ENCODE peak calls at places on chromosome 12, in seven cellular contexts. One of them, this sample, is unnamed.

GRCh38 chr12:88957358-88957757 is 377.1 kb upstream of the KITLG start:
- DNase-seq in CD8-positive, alpha-beta memory T cell: no peak
- DNase-seq in astrocyte of the cerebellum: no peak
- DNase-seq in neural progenitor cell: no peak
- DNase-seq in heart right ventricle: no peak
- DNase-seq in HFF-Myc: no peak
- DNase-seq in foreskin fibroblast: peak
- DNase-seq in this sample: no peak

GRCh38 chr12:19034937-19035336 is 94.6 kb upstream of the PLEKHA5 start:
- DNase-seq in heart right ventricle: no peak
- DNase-seq in CD8-positive, alpha-beta memory T cell: no peak
- DNase-seq in HFF-Myc: no peak
- DNase-seq in astrocyte of the cerebellum: no peak
- DNase-seq in foreskin fibroblast: no peak
- DNase-seq in neural progenitor cell: no peak
- DNase-seq in this sample: no peak

GRCh38 chr12:56634242-56634836 is 4.2 kb upstream of the BAZ2A start:
- DNase-seq in astrocyte of the cerebellum: no peak
- DNase-seq in foreskin fibroblast: peak
- DNase-seq in neural progenitor cell: peak
- DNase-seq in heart right ventricle: peak
- DNase-seq in CD8-positive, alpha-beta memory T cell: peak
- DNase-seq in HFF-Myc: no peak
- DNase-seq in this sample: peak

GRCh38 chr12:14716848-14717444 is 20.5 kb upstream of the GUCY2C start:
- DNase-seq in HFF-Myc: peak
- DNase-seq in CD8-positive, alpha-beta memory T cell: peak
- DNase-seq in foreskin fibroblast: peak
- DNase-seq in neural progenitor cell: peak
- DNase-seq in astrocyte of the cerebellum: peak
- DNase-seq in heart right ventricle: peak
- DNase-seq in this sample: no peak

GRCh38 chr12:23290627-23291330 is 658.7 kb downstream of the SOX5 start:
- DNase-seq in neural progenitor cell: no peak
- DNase-seq in heart right ventricle: no peak
- DNase-seq in foreskin fibroblast: no peak
- DNase-seq in HFF-Myc: no peak
- DNase-seq in CD8-positive, alpha-beta memory T cell: no peak
- DNase-seq in astrocyte of the cerebellum: no peak
- DNase-seq in this sample: no peak

GRCh38 chr12:116529686-116530085 is 29.5 kb upstream of the MAP1LC3B2 start:
- DNase-seq in astrocyte of the cerebellum: no peak
- DNase-seq in CD8-positive, alpha-beta memory T cell: no peak
- DNase-seq in foreskin fibroblast: no peak
- DNase-seq in heart right ventricle: no peak
- DNase-seq in neural progenitor cell: no peak
- DNase-seq in HFF-Myc: no peak
- DNase-seq in this sample: no peak

GRCh38 chr12:69689638-69690037 is 9.5 kb downstream of the BEST3 start:
- DNase-seq in CD8-positive, alpha-beta memory T cell: no peak
- DNase-seq in neural progenitor cell: peak
- DNase-seq in astrocyte of the cerebellum: no peak
- DNase-seq in heart right ventricle: no peak
- DNase-seq in foreskin fibroblast: peak
- DNase-seq in HFF-Myc: no peak
- DNase-seq in this sample: no peak

GRCh38 chr12:40049268-40049667 is 56.6 kb downstream of the SLC2A13 start:
- DNase-seq in foreskin fibroblast: no peak
- DNase-seq in CD8-positive, alpha-beta memory T cell: no peak
- DNase-seq in HFF-Myc: no peak
- DNase-seq in heart right ventricle: no peak
- DNase-seq in astrocyte of the cerebellum: no peak
- DNase-seq in neural progenitor cell: no peak
- DNase-seq in this sample: no peak

GRCh38 chr12:116015525-116015924 is 262.0 kb downstream of the MED13L start:
- DNase-seq in foreskin fibroblast: peak
- DNase-seq in astrocyte of the cerebellum: peak
- DNase-seq in HFF-Myc: peak
- DNase-seq in heart right ventricle: no peak
- DNase-seq in CD8-positive, alpha-beta memory T cell: no peak
- DNase-seq in neural progenitor cell: peak
- DNase-seq in this sample: no peak

GRCh38 chr12:750356-751191 is 1.8 kb upstream of the WNK1 start:
- DNase-seq in HFF-Myc: no peak
- DNase-seq in astrocyte of the cerebellum: no peak
- DNase-seq in heart right ventricle: no peak
- DNase-seq in neural progenitor cell: peak
- DNase-seq in CD8-positive, alpha-beta memory T cell: no peak
- DNase-seq in foreskin fibroblast: no peak
- DNase-seq in this sample: no peak

GRCh38 chr12:39103552-39104165 is 198.3 kb upstream of the CPNE8 start:
- DNase-seq in neural progenitor cell: peak
- DNase-seq in HFF-Myc: peak
- DNase-seq in astrocyte of the cerebellum: peak
- DNase-seq in CD8-positive, alpha-beta memory T cell: peak
- DNase-seq in heart right ventricle: peak
- DNase-seq in foreskin fibroblast: peak
- DNase-seq in this sample: no peak

GRCh38 chr12:14605401-14605989 is 37.8 kb upstream of the PLBD1 start:
- DNase-seq in foreskin fibroblast: no peak
- DNase-seq in heart right ventricle: no peak
- DNase-seq in CD8-positive, alpha-beta memory T cell: no peak
- DNase-seq in HFF-Myc: no peak
- DNase-seq in neural progenitor cell: no peak
- DNase-seq in astrocyte of the cerebellum: no peak
- DNase-seq in this sample: no peak

GRCh38 chr12:2457215-2458112 is 337.3 kb upstream of the FKBP4 start:
- DNase-seq in astrocyte of the cerebellum: no peak
- DNase-seq in CD8-positive, alpha-beta memory T cell: no peak
- DNase-seq in HFF-Myc: no peak
- DNase-seq in foreskin fibroblast: no peak
- DNase-seq in neural progenitor cell: peak
- DNase-seq in heart right ventricle: no peak
- DNase-seq in this sample: no peak

GRCh38 chr12:69658203-69658602 is 40.9 kb downstream of the BEST3 start:
- DNase-seq in foreskin fibroblast: no peak
- DNase-seq in CD8-positive, alpha-beta memory T cell: no peak
- DNase-seq in HFF-Myc: no peak
- DNase-seq in neural progenitor cell: no peak
- DNase-seq in astrocyte of the cerebellum: no peak
- DNase-seq in heart right ventricle: no peak
- DNase-seq in this sample: no peak

GRCh38 chr12:29858270-29858786 is 74.6 kb upstream of the TMTC1 start:
- DNase-seq in HFF-Myc: no peak
- DNase-seq in neural progenitor cell: no peak
- DNase-seq in CD8-positive, alpha-beta memory T cell: no peak
- DNase-seq in heart right ventricle: peak
- DNase-seq in astrocyte of the cerebellum: no peak
- DNase-seq in foreskin fibroblast: no peak
- DNase-seq in this sample: no peak
- H3K4me3 ChIP-seq in HFF-Myc: no peak
- H3K4me3 ChIP-seq in neural progenitor cell: no peak
- H3K4me3 ChIP-seq in CD8-positive, alpha-beta memory T cell: no peak
- H3K4me3 ChIP-seq in heart right ventricle: no peak
- H3K4me3 ChIP-seq in astrocyte of the cerebellum: no peak
- H3K4me3 ChIP-seq in foreskin fibroblast: no peak
- H3K4me3 ChIP-seq in this sample: no peak

GRCh38 chr12:123712780-123713319 is 697 bp downstream of the ATP6V0A2 start:
- DNase-seq in foreskin fibroblast: peak
- DNase-seq in heart right ventricle: no peak
- DNase-seq in HFF-Myc: no peak
- DNase-seq in CD8-positive, alpha-beta memory T cell: no peak
- DNase-seq in astrocyte of the cerebellum: no peak
- DNase-seq in neural progenitor cell: no peak
- DNase-seq in this sample: no peak

GRCh38 chr12:123705935-123706334 is 6.2 kb upstream of the ATP6V0A2 start:
- DNase-seq in astrocyte of the cerebellum: no peak
- DNase-seq in HFF-Myc: no peak
- DNase-seq in heart right ventricle: no peak
- DNase-seq in neural progenitor cell: no peak
- DNase-seq in foreskin fibroblast: no peak
- DNase-seq in CD8-positive, alpha-beta memory T cell: no peak
- DNase-seq in this sample: no peak

DNA sequence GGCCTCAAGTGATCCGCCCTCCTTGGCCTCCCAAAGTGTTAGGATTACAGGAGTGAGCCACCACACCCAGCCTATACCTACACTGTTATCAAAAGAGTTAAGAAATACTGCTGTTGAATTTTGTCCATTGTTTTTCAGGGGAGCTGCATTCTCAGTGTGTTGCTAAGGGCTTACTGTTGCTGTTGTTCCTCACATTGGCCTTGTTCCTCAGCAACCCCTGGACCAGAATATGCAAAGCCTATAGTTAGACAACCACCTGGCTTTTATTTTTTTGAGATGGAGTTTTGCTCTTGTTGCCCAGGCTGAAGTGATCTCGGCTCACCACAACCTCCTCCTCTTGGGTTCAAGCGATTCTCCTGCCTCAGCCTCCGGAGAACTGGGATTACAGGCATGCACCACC is 4.7 kb upstream of the ATP6V0A2 start:
- DNase-seq in heart right ventricle: no peak
- DNase-seq in CD8-positive, alpha-beta memory T cell: no peak
- DNase-seq in foreskin fibroblast: no peak
- DNase-seq in astrocyte of the cerebellum: no peak
- DNase-seq in HFF-Myc: no peak
- DNase-seq in neural progenitor cell: no peak
- DNase-seq in this sample: no peak
- H3K4me3 ChIP-seq in heart right ventricle: no peak
- H3K4me3 ChIP-seq in CD8-positive, alpha-beta memory T cell: no peak
- H3K4me3 ChIP-seq in foreskin fibroblast: no peak
- H3K4me3 ChIP-seq in astrocyte of the cerebellum: no peak
- H3K4me3 ChIP-seq in HFF-Myc: no peak
- H3K4me3 ChIP-seq in neural progenitor cell: no peak
- H3K4me3 ChIP-seq in this sample: no peak

GRCh38 chr12:49545815-49546214 is 7.0 kb downstream of the KCNH3 start:
- DNase-seq in foreskin fibroblast: no peak
- DNase-seq in heart right ventricle: no peak
- DNase-seq in neural progenitor cell: no peak
- DNase-seq in HFF-Myc: no peak
- DNase-seq in CD8-positive, alpha-beta memory T cell: no peak
- DNase-seq in astrocyte of the cerebellum: no peak
- DNase-seq in this sample: no peak

GRCh38 chr12:49543221-49543913 is 4.5 kb downstream of the KCNH3 start:
- DNase-seq in heart right ventricle: no peak
- DNase-seq in foreskin fibroblast: no peak
- DNase-seq in astrocyte of the cerebellum: no peak
- DNase-seq in neural progenitor cell: no peak
- DNase-seq in CD8-positive, alpha-beta memory T cell: no peak
- DNase-seq in HFF-Myc: no peak
- DNase-seq in this sample: no peak

GRCh38 chr12:49542592-49543160 is 3.8 kb downstream of the KCNH3 start:
- DNase-seq in CD8-positive, alpha-beta memory T cell: no peak
- DNase-seq in neural progenitor cell: no peak
- DNase-seq in foreskin fibroblast: no peak
- DNase-seq in HFF-Myc: no peak
- DNase-seq in heart right ventricle: no peak
- DNase-seq in astrocyte of the cerebellum: no peak
- DNase-seq in this sample: no peak

GRCh38 chr12:49541911-49542505 is 3.2 kb downstream of the KCNH3 start:
- DNase-seq in astrocyte of the cerebellum: no peak
- DNase-seq in neural progenitor cell: no peak
- DNase-seq in heart right ventricle: no peak
- DNase-seq in CD8-positive, alpha-beta memory T cell: no peak
- DNase-seq in foreskin fibroblast: no peak
- DNase-seq in HFF-Myc: no peak
- DNase-seq in this sample: no peak

DNA sequence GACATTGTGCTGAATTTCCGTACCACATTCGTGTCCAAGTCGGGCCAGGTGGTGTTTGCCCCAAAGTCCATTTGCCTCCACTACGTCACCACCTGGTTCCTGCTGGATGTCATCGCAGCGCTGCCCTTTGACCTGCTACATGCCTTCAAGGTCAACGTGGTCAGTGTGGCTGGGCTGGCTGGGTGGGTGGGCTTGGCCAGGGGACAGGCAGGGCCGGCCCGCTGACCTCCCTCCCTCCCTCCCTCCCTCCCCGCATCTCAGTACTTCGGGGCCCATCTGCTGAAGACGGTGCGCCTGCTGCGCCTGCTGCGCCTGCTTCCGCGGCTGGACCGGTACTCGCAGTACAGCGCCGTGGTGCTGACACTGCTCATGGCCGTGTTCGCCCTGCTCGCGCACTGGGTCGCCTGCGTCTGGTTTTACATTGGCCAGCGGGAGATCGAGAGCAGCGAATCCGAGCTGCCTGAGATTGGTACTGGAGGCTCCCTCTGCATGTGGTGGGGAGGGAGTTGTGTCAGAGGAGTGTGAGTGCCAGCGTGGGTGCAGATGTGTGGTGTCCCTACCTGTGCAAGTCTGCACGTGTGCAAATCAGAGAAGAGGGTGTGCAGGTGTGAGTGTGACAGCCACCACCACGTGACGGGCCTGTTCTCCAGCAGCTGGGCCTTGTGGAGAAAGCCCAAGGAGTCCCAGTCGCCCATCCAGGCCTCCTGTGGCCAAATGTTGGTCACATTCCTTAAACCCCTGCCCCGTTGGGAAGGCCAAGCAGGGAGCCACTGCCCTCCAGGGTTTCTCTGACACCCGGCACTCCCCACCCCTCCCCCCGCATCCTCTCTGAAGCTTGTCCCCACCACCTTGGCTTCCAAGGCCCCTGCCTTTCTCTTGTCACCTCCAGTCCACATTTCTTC is 5.3 kb downstream of the KCNH3 start:
- DNase-seq in foreskin fibroblast: peak
- DNase-seq in heart right ventricle: no peak
- DNase-seq in neural progenitor cell: no peak
- DNase-seq in astrocyte of the cerebellum: no peak
- DNase-seq in HFF-Myc: no peak
- DNase-seq in CD8-positive, alpha-beta memory T cell: no peak
- DNase-seq in this sample: no peak
- H3K4me3 ChIP-seq in foreskin fibroblast: no peak
- H3K4me3 ChIP-seq in heart right ventricle: no peak
- H3K4me3 ChIP-seq in neural progenitor cell: peak
- H3K4me3 ChIP-seq in astrocyte of the cerebellum: no peak
- H3K4me3 ChIP-seq in HFF-Myc: no peak
- H3K4me3 ChIP-seq in CD8-positive, alpha-beta memory T cell: no peak
- H3K4me3 ChIP-seq in this sample: no peak

GRCh38 chr12:109144224-109144623 is 27.8 kb downstream of the ACACB start:
- DNase-seq in CD8-positive, alpha-beta memory T cell: no peak
- DNase-seq in foreskin fibroblast: no peak
- DNase-seq in heart right ventricle: no peak
- DNase-seq in neural progenitor cell: no peak
- DNase-seq in astrocyte of the cerebellum: no peak
- DNase-seq in HFF-Myc: no peak
- DNase-seq in this sample: no peak

GRCh38 chr12:109140560-109140959 is 24.2 kb downstream of the ACACB start:
- DNase-seq in heart right ventricle: no peak
- DNase-seq in CD8-positive, alpha-beta memory T cell: no peak
- DNase-seq in foreskin fibroblast: no peak
- DNase-seq in neural progenitor cell: no peak
- DNase-seq in HFF-Myc: no peak
- DNase-seq in astrocyte of the cerebellum: no peak
- DNase-seq in this sample: no peak

GRCh38 chr12:109137055-109137454 is 20.7 kb downstream of the ACACB start:
- DNase-seq in foreskin fibroblast: no peak
- DNase-seq in heart right ventricle: no peak
- DNase-seq in neural progenitor cell: no peak
- DNase-seq in HFF-Myc: no peak
- DNase-seq in CD8-positive, alpha-beta memory T cell: no peak
- DNase-seq in astrocyte of the cerebellum: no peak
- DNase-seq in this sample: no peak

GRCh38 chr12:109139791-109140190 is 23.4 kb downstream of the ACACB start:
- DNase-seq in HFF-Myc: no peak
- DNase-seq in foreskin fibroblast: no peak
- DNase-seq in CD8-positive, alpha-beta memory T cell: no peak
- DNase-seq in astrocyte of the cerebellum: no peak
- DNase-seq in heart right ventricle: no peak
- DNase-seq in neural progenitor cell: no peak
- DNase-seq in this sample: no peak

GRCh38 chr12:109139360-109139759 is 23.0 kb downstream of the ACACB start:
- DNase-seq in foreskin fibroblast: no peak
- DNase-seq in neural progenitor cell: no peak
- DNase-seq in astrocyte of the cerebellum: no peak
- DNase-seq in HFF-Myc: no peak
- DNase-seq in CD8-positive, alpha-beta memory T cell: no peak
- DNase-seq in heart right ventricle: no peak
- DNase-seq in this sample: no peak
- H3K4me3 ChIP-seq in foreskin fibroblast: no peak
- H3K4me3 ChIP-seq in neural progenitor cell: no peak
- H3K4me3 ChIP-seq in astrocyte of the cerebellum: no peak
- H3K4me3 ChIP-seq in HFF-Myc: no peak
- H3K4me3 ChIP-seq in CD8-positive, alpha-beta memory T cell: no peak
- H3K4me3 ChIP-seq in heart right ventricle: no peak
- H3K4me3 ChIP-seq in this sample: no peak

This sample was measured in gastrocnemius medialis.